ENCODE peak calls at places on chromosome 15, in six cellular contexts. J is fibroblast of villous mesenchyme, K is PC-3, X is IMR-90, M is lower leg skin, B is ovary. C is an unnamed sample.

GRCh38 chr15:81080946-81081345 is 53.1 kb upstream of the CFAP161 start:
- DNase-seq in M (no peak), B (no peak), X (no peak), J (no peak), K (no peak), C (no peak)

GRCh38 chr15:56817266-56817665 is 84.0 kb upstream of the ZNF280D start:
- DNase-seq in B (no peak), J (no peak), K (peak; percentile 64), X (peak; percentile 65), M (no peak), C (no peak)

GRCh38 chr15:87498545-87498944 is 758.0 kb downstream of the NTRK3 start:
- DNase-seq in K (peak; percentile 54), X (peak; percentile 0), M (no peak), J (peak; percentile 11), B (no peak), C (no peak)

GRCh38 chr15:71790081-71790480 is 20.3 kb upstream of the NR2E3 start:
- DNase-seq in J (no peak), M (peak; percentile 32), B (no peak), X (peak; percentile 41), K (peak; percentile 88), C (no peak)

GRCh38 chr15:66670698-66671580 is 31.1 kb upstream of the SMAD6 start:
- DNase-seq in B (no peak), K (peak; percentile 81), X (no peak), J (no peak), M (no peak), C (no peak)

GRCh38 chr15:48449734-48450133 is 118.5 kb downstream of the DUT start:
- DNase-seq in B (no peak), X (peak; percentile 71), M (no peak), J (no peak), K (no peak), C (no peak)

GRCh38 chr15:69540622-69541021 is 88.0 kb downstream of the RPLP1 start:
- DNase-seq in J (no peak), B (no peak), K (no peak), X (no peak), M (no peak), C (no peak)

GRCh38 chr15:71254503-71254902 is 139.2 kb downstream of the THSD4 start:
- DNase-seq in B (no peak), M (no peak), K (no peak), X (peak; percentile 26), J (no peak), C (no peak)

GRCh38 chr15:37204698-37205097 is 104.3 kb upstream of the MEIS2 start:
- DNase-seq in J (peak; percentile 3), B (no peak), K (peak; percentile 22), X (no peak), M (no peak), C (no peak)

GRCh38 chr15:68581725-68582124 is 2.9 kb downstream of the CORO2B start:
- DNase-seq in X (no peak), B (peak; percentile 50), K (no peak), M (no peak), J (no peak), C (no peak)

GRCh38 chr15:85129881-85130280 is 148.2 kb downstream of the PDE8A start:
- DNase-seq in J (no peak), K (no peak), M (no peak), X (no peak), B (no peak), C (no peak)

GRCh38 chr15:39486546-39487081 is 94.3 kb upstream of the THBS1 start:
- DNase-seq in B (no peak), X (peak; percentile 66), M (no peak), K (peak; percentile 23), J (no peak), C (no peak)

GRCh38 chr15:68083463-68083862 is 29.3 kb downstream of the PIAS1 start:
- DNase-seq in K (no peak), J (no peak), M (no peak), B (no peak), X (no peak), C (no peak)

GRCh38 chr15:67164401-67164791 is 90.1 kb downstream of the AAGAB start:
- DNase-seq in J (no peak), X (no peak), M (no peak), B (no peak), K (no peak), C (no peak)

GRCh38 chr15:46543626-46544025 is 908.8 kb downstream of the SQOR start:
- DNase-seq in K (no peak), B (no peak), M (no peak), J (no peak), X (no peak), C (no peak)

GRCh38 chr15:81859737-81860516 is 185.9 kb downstream of the MEX3B start:
- DNase-seq in K (no peak), X (no peak), B (no peak), J (no peak), M (no peak), C (no peak)

GRCh38 chr15:68578960-68579935 is at the start of gene CORO2B:
- DNase-seq in B (peak; percentile 74), X (peak; percentile 47), J (no peak), K (peak; percentile 29), M (no peak), C (no peak)

GRCh38 chr15:97522362-97522761 is 438.1 kb upstream of the ARRDC4 start:
- DNase-seq in B (no peak), M (no peak), J (no peak), K (no peak), X (no peak), C (no peak)

GRCh38 chr15:66233487-66234415 is 19.8 kb downstream of the MEGF11 start:
- DNase-seq in M (no peak), X (no peak), K (no peak), J (no peak), B (no peak), C (no peak)

GRCh38 chr15:61644550-61644949 is 415.4 kb upstream of the RORA start:
- DNase-seq in B (no peak), X (no peak), J (no peak), M (no peak), K (no peak), C (no peak)
- TF ChIP-seq CTCF in B (no peak), X (no peak), J (no peak), M (no peak), K (no peak), C (no peak)

GRCh38 chr15:58530056-58530590 is 98.3 kb downstream of the LIPC start:
- DNase-seq in M (peak; percentile 59), K (no peak), J (no peak), X (no peak), B (no peak), C (no peak)

GRCh38 chr15:58526647-58527192 is 94.9 kb downstream of the LIPC start:
- DNase-seq in M (peak; percentile 67), J (no peak), X (no peak), K (no peak), B (no peak), C (no peak)

GRCh38 chr15:58527573-58528196 is 95.9 kb downstream of the LIPC start:
- DNase-seq in B (no peak), M (peak; percentile 53), J (no peak), X (no peak), K (no peak), C (no peak)

GRCh38 chr15:58529041-58529440 is 97.2 kb downstream of the LIPC start:
- DNase-seq in J (no peak), K (no peak), B (no peak), X (no peak), M (no peak), C (no peak)

GRCh38 chr15:58528197-58528870 is 96.5 kb downstream of the LIPC start:
- DNase-seq in X (peak; percentile 53), K (peak; percentile 26), M (peak; percentile 82), J (peak; percentile 56), B (no peak), C (no peak)
- H3K4me3 ChIP-seq in X (no peak overlapping the region), K (no peak overlapping the region), M (no peak overlapping the region), J (no peak overlapping the region), B (no peak overlapping the region), C (no peak overlapping the region)

GRCh38 chr15:73001840-73002239 is 50.4 kb upstream of the NEO1 start:
- DNase-seq in K (no peak), M (no peak), J (no peak), X (no peak), B (no peak), C (no peak)

GRCh38 chr15:73002509-73002908 is 49.8 kb upstream of the NEO1 start:
- DNase-seq in J (peak; percentile 13), X (peak; percentile 97), K (no peak), M (no peak), B (no peak), C (no peak)

GRCh38 chr15:72998226-72998625 is 54.0 kb upstream of the NEO1 start:
- DNase-seq in M (no peak), X (no peak), B (no peak), K (no peak), J (no peak), C (no peak)

GRCh38 chr15:72999586-72999985 is 52.7 kb upstream of the NEO1 start:
- DNase-seq in J (no peak), B (no peak), X (no peak), M (no peak), K (no peak), C (no peak)

DNA sequence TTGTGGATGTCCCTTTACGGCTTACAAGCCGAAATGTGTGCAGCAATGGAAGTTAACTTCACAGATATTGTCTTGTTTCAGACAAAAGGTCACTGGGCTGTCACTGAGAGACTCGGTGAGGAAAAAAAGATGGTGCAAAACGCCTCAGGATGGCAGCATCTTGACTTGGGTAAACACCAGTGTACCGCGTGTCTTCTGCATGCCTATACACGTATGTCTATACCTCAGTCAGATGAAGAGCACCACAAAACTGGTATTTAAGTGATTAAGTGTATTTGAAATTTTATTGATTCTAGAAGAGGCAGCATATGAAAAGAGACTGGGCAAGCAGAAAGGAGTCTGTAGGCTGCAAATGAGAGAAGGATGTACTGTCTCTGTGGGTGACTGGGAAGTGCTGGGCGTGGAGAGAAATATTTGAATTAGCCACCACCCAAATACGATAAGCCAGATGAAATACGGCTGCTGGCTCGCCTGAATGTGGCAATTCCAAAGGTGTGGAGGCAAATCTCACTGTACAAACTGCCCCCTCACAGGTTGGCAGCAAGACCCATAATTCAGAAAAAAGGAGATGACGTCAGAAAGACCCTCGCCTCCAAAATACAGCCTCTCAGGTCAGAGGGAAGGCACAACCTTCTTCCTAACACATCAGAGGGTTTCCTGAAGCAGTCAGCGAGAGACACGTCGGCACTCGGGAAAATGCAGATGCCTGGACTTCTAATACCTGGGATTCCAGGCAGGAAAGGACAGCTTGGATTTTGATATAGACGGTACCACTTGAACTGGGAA is 53.4 kb upstream of the NEO1 start:
- DNase-seq in J (no peak), X (no peak), K (no peak), B (no peak), M (no peak), C (no peak)
- TF ChIP-seq CTCF in J (no peak), X (no peak), K (no peak), B (no peak), M (no peak), C (no peak)

DNA sequence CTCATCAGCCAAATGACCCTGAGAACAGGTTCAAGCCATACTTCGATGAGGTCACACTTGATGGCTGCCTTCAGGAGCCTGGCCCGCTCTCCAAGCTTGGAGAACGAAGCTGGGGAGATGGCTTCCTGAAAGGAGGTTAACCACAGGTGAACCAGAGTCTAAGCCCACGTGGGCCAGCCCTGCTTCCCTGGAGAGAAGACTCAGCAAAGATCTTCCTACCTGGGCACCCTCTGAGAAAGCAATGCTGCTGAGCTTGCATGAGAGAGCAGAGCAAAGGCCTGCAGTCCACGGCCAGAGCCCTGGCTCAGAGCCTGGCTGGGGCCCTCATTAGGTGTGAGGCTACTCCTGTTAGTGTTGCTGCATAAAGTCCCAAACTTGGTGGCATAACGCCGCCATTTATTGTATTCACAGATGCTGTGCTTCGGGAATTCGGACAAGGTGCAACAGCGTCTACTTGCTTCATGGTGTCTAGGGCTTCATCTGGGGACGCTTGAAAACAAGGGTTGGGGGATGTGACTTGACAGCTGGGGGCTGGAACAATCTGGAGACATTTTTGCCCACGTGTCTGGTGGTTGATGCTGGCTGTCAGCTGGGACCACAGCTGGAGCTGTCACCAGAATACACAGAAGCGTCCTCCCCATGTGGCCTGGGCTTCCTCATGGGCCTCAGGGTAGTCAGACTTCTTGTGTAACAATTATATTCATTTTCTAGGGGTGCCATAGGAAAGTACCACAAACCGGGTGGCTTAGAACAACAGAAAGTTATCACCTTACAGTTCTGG is 87.8 kb upstream of the MEF2A start:
- DNase-seq in K (no peak), X (no peak), M (no peak), J (no peak), B (no peak), C (no peak)
- H3K4me3 ChIP-seq in K (peak overlapping the region; percentile 33), X (no peak overlapping the region), M (no peak overlapping the region), J (no peak overlapping the region), B (no peak overlapping the region), C (no peak overlapping the region)

C was measured in GM06990.